ENCODE peak calls at places on chromosomes 5 and 9, in seven cellular contexts. One of them, this sample, is unnamed.

GRCh38 chr5:36367524-36367923 is 65.8 kb upstream of the RANBP3L start:
- DNase-seq in H1: no peak
- DNase-seq in trophoblast cell: no peak
- DNase-seq in neuronal stem cell: no peak
- DNase-seq in mesendoderm: no peak
- DNase-seq in mesenchymal stem cell: no peak
- DNase-seq in H9: no peak
- DNase-seq in this sample: peak

GRCh38 chr5:154712518-154713437 is 42.4 kb upstream of the LARP1 start:
- DNase-seq in H1: peak
- DNase-seq in trophoblast cell: no peak
- DNase-seq in neuronal stem cell: no peak
- DNase-seq in mesendoderm: peak
- DNase-seq in mesenchymal stem cell: peak
- DNase-seq in H9: peak
- DNase-seq in this sample: no peak

GRCh38 chr5:139951296-139951924 is 91.7 kb downstream of the NRG2 start:
- DNase-seq in H1: no peak
- DNase-seq in trophoblast cell: no peak
- DNase-seq in neuronal stem cell: no peak
- DNase-seq in mesendoderm: no peak
- DNase-seq in mesenchymal stem cell: no peak
- DNase-seq in H9: no peak
- DNase-seq in this sample: no peak

GRCh38 chr5:82405166-82405565 is 127.0 kb upstream of the RPS23 start:
- DNase-seq in H1: no peak
- DNase-seq in trophoblast cell: no peak
- DNase-seq in neuronal stem cell: no peak
- DNase-seq in mesendoderm: no peak
- DNase-seq in mesenchymal stem cell: peak
- DNase-seq in H9: no peak
- DNase-seq in this sample: peak

GRCh38 chr9:105233836-105234235 is 10.6 kb upstream of the SLC44A1 start:
- DNase-seq in H1: no peak
- DNase-seq in trophoblast cell: no peak
- DNase-seq in neuronal stem cell: no peak
- DNase-seq in mesendoderm: no peak
- DNase-seq in mesenchymal stem cell: no peak
- DNase-seq in H9: no peak
- DNase-seq in this sample: peak

GRCh38 chr5:160468576-160468975 is 46.9 kb downstream of the PTTG1 start:
- DNase-seq in H1: no peak
- DNase-seq in trophoblast cell: no peak
- DNase-seq in neuronal stem cell: no peak
- DNase-seq in mesendoderm: no peak
- DNase-seq in mesenchymal stem cell: no peak
- DNase-seq in H9: no peak
- DNase-seq in this sample: no peak

GRCh38 chr5:172602712-172603289 is 38.3 kb upstream of the NEURL1B start:
- DNase-seq in H1: no peak
- DNase-seq in trophoblast cell: no peak
- DNase-seq in neuronal stem cell: no peak
- DNase-seq in mesendoderm: no peak
- DNase-seq in mesenchymal stem cell: no peak
- DNase-seq in H9: no peak
- DNase-seq in this sample: no peak

GRCh38 chr9:111108946-111109345 is 70.7 kb upstream of the LPAR1 start:
- DNase-seq in H1: no peak
- DNase-seq in trophoblast cell: no peak
- DNase-seq in neuronal stem cell: no peak
- DNase-seq in mesendoderm: no peak
- DNase-seq in mesenchymal stem cell: peak
- DNase-seq in H9: no peak
- DNase-seq in this sample: peak

GRCh38 chr9:33942471-33943083 is 106.1 kb downstream of the UBAP2 start:
- DNase-seq in H1: no peak
- DNase-seq in trophoblast cell: no peak
- DNase-seq in neuronal stem cell: no peak
- DNase-seq in mesendoderm: peak
- DNase-seq in mesenchymal stem cell: peak
- DNase-seq in H9: no peak
- DNase-seq in this sample: peak

GRCh38 chr5:124702442-124703024 is 43.9 kb downstream of the ZNF608 start:
- DNase-seq in H1: no peak
- DNase-seq in trophoblast cell: no peak
- DNase-seq in neuronal stem cell: no peak
- DNase-seq in mesendoderm: no peak
- DNase-seq in mesenchymal stem cell: no peak
- DNase-seq in H9: no peak
- DNase-seq in this sample: no peak
- H3K23ac ChIP-seq in H1: no peak
- H3K23ac ChIP-seq in trophoblast cell: no peak
- H3K23ac ChIP-seq in neuronal stem cell: no peak
- H3K23ac ChIP-seq in mesendoderm: no peak
- H3K23ac ChIP-seq in mesenchymal stem cell: no peak
- H3K23ac ChIP-seq in H9: no peak
- H3K23ac ChIP-seq in this sample: no peak

DNA sequence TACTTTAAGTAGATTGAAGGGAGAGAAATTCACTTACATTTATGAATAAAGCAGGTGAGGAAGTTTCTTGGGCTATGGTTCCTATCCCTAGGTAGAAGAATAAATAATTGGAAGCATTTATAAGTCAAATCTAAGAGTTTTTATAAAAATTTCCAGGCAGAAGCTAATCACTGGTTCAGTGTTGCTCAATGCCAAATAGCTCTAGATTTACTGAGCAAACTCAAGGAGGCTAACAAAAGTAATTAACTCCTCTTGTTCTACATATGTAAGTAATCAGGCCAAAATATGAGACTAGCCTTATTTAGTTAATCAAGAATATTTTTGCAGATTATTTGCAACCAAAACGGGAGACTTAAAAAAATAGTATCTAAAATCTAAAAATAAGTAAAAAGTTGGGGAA is 472.3 kb downstream of the PLK2 start:
- DNase-seq in H1: no peak
- DNase-seq in trophoblast cell: no peak
- DNase-seq in neuronal stem cell: no peak
- DNase-seq in mesendoderm: no peak
- DNase-seq in mesenchymal stem cell: no peak
- DNase-seq in H9: no peak
- DNase-seq in this sample: no peak
- H3K23ac ChIP-seq in H1: no peak
- H3K23ac ChIP-seq in trophoblast cell: no peak
- H3K23ac ChIP-seq in neuronal stem cell: no peak
- H3K23ac ChIP-seq in mesendoderm: no peak
- H3K23ac ChIP-seq in mesenchymal stem cell: no peak
- H3K23ac ChIP-seq in H9: no peak
- H3K23ac ChIP-seq in this sample: no peak

GRCh38 chr5:73701566-73701965 is 75.6 kb downstream of the ARHGEF28 start:
- DNase-seq in H1: no peak
- DNase-seq in trophoblast cell: peak
- DNase-seq in neuronal stem cell: no peak
- DNase-seq in mesendoderm: no peak
- DNase-seq in mesenchymal stem cell: no peak
- DNase-seq in H9: no peak
- DNase-seq in this sample: no peak
- H3K23ac ChIP-seq in H1: no peak
- H3K23ac ChIP-seq in trophoblast cell: no peak
- H3K23ac ChIP-seq in neuronal stem cell: no peak
- H3K23ac ChIP-seq in mesendoderm: no peak
- H3K23ac ChIP-seq in mesenchymal stem cell: no peak
- H3K23ac ChIP-seq in H9: no peak
- H3K23ac ChIP-seq in this sample: no peak

DNA sequence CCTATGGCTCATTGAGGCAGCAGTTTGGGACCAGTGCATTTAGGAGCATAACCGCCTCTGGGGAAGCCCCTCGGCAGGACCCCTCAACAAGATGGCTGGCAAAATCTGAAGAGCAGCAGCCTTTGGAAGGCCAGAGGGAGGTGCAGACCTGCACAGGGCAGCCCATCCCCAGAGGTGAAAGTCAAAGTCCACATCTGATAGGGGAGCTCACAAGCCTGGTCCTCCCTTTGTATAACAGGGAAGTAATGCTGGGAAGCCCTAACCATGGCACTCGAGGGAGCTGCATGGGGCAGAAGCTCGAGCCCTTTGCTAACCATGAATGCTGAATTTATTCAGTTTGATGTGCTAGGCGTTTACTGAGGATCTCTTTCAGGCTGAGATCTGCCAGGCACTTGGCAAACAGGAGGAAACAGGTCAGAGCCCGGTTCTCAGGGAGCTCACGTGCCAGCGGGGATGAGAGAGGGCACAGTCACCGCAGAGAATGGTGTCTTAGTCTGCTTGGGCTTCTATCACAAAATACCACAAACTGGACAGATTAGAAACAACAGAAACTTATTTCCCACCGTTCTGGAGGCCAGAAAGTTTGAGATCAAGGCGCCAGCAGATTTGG is 114.1 kb downstream of the GABBR2 start:
- DNase-seq in H1: no peak
- DNase-seq in trophoblast cell: no peak
- DNase-seq in neuronal stem cell: no peak
- DNase-seq in mesendoderm: no peak
- DNase-seq in mesenchymal stem cell: no peak
- DNase-seq in H9: no peak
- DNase-seq in this sample: no peak
- H3K23ac ChIP-seq in H1: no peak
- H3K23ac ChIP-seq in trophoblast cell: no peak
- H3K23ac ChIP-seq in neuronal stem cell: no peak
- H3K23ac ChIP-seq in mesendoderm: no peak
- H3K23ac ChIP-seq in mesenchymal stem cell: no peak
- H3K23ac ChIP-seq in H9: no peak
- H3K23ac ChIP-seq in this sample: no peak

GRCh38 chr5:95973793-95974325 is 12.2 kb upstream of the ELL2 start:
- DNase-seq in H1: no peak
- DNase-seq in trophoblast cell: no peak
- DNase-seq in neuronal stem cell: no peak
- DNase-seq in mesendoderm: peak
- DNase-seq in mesenchymal stem cell: peak
- DNase-seq in H9: no peak
- DNase-seq in this sample: peak
- H3K23ac ChIP-seq in H1: no peak
- H3K23ac ChIP-seq in trophoblast cell: no peak
- H3K23ac ChIP-seq in neuronal stem cell: no peak
- H3K23ac ChIP-seq in mesendoderm: no peak
- H3K23ac ChIP-seq in mesenchymal stem cell: no peak
- H3K23ac ChIP-seq in H9: no peak
- H3K23ac ChIP-seq in this sample: peak

This sample was measured in IMR-90.